ENCODE peak calls at places on chromosomes 2 and 18, in four cellular contexts. W is spleen, B is stomach, G is gastrocnemius medialis. J is an unnamed sample.

GRCh38 chr18:63887424-63887823 is at the start of gene SERPINB2:
- DNase-seq in W (no peak), B (no peak), G (no peak), J (no peak)

GRCh38 chr18:25080988-25081387 is 271.0 kb downstream of the ZNF521 start:
- DNase-seq in W (no peak), B (no peak), G (no peak), J (no peak)

GRCh38 chr2:168194784-168195522 is 52.4 kb downstream of the STK39 start:
- DNase-seq in W (peak; percentile 79), B (no peak), G (no peak), J (no peak)

GRCh38 chr2:204849887-204850286 is 304.6 kb downstream of the PARD3B start:
- DNase-seq in W (no peak), B (no peak), G (no peak), J (no peak)

GRCh38 chr2:28610583-28611201 is 114.8 kb downstream of the PLB1 start:
- DNase-seq in W (peak; percentile 47), B (peak; percentile 56), G (peak; percentile 84), J (peak; percentile 50)

GRCh38 chr2:118718921-118719320 is 128.5 kb downstream of the EN1 start:
- DNase-seq in W (no peak), B (no peak), G (no peak), J (no peak)

GRCh38 chr2:97712693-97713295 is 582 bp upstream of the ZAP70 start:
- DNase-seq in W (peak; percentile 75), B (no peak), G (no peak), J (no peak)

GRCh38 chr2:188269004-188269403 is 22.7 kb upstream of the GULP1 start:
- DNase-seq in W (no peak), B (no peak), G (no peak), J (no peak)

GRCh38 chr2:152790883-152791282 is 72.5 kb downstream of the ARL6IP6 start:
- DNase-seq in W (no peak), B (no peak), G (no peak), J (no peak)

GRCh38 chr18:76568726-76569125 is 73.7 kb upstream of the ZNF516 start:
- DNase-seq in W (no peak), B (no peak), G (no peak), J (no peak)

GRCh38 chr18:74951165-74951760 is 257.7 kb downstream of the PTGR3 start:
- DNase-seq in W (no peak), B (peak; percentile 81), G (no peak), J (peak; percentile 45)

GRCh38 chr2:196217116-196217515 is 45.7 kb upstream of the STK17B start:
- DNase-seq in W (no peak), B (no peak), G (no peak), J (no peak)

GRCh38 chr2:28437142-28437835 is 44.6 kb downstream of the FOSL2 start:
- DNase-seq in W (peak; percentile 65), B (no peak), G (peak; percentile 57), J (peak; percentile 88)

GRCh38 chr18:76847926-76848325 is 25.6 kb downstream of the ZNF236 start:
- DNase-seq in W (no peak), B (no peak), G (no peak), J (no peak)

GRCh38 chr2:196851068-196851467 is 41.9 kb upstream of the C2orf66 start:
- DNase-seq in W (no peak), B (no peak), G (no peak), J (no peak)

GRCh38 chr2:10584242-10584753 is 105.5 kb downstream of the NOL10 start:
- DNase-seq in W (no peak), B (no peak), G (no peak), J (no peak)

GRCh38 chr2:137202310-137202709 is 437.0 kb downstream of the THSD7B start:
- DNase-seq in W (no peak), B (no peak), G (no peak), J (no peak)

GRCh38 chr2:225725726-225726125 is 326.2 kb downstream of the NYAP2 start:
- DNase-seq in W (no peak), B (no peak), G (no peak), J (no peak)

GRCh38 chr2:226742346-226742745 is 57.3 kb downstream of the IRS1 start:
- DNase-seq in W (no peak), B (peak; percentile 42), G (peak; percentile 81), J (no peak)

GRCh38 chr2:216211141-216211540 is 102.0 kb downstream of the XRCC5 start:
- DNase-seq in W (no peak), B (no peak), G (no peak), J (no peak)

GRCh38 chr2:145906356-145906755 is 1386.4 kb upstream of the ZEB2 start:
- DNase-seq in W (no peak), B (no peak), G (no peak), J (no peak)

GRCh38 chr2:145909781-145910180 is 1389.9 kb upstream of the ZEB2 start:
- DNase-seq in W (no peak), B (no peak), G (no peak), J (no peak)

GRCh38 chr2:145909175-145909574 is 1389.3 kb upstream of the ZEB2 start:
- DNase-seq in W (no peak), B (no peak), G (no peak), J (no peak)

GRCh38 chr2:145914716-145915115 is 1394.8 kb upstream of the ZEB2 start:
- DNase-seq in W (no peak), B (no peak), G (no peak), J (no peak)

GRCh38 chr2:145910416-145910815 is 1390.5 kb upstream of the ZEB2 start:
- DNase-seq in W (no peak), B (no peak), G (no peak), J (no peak)
- H3K4me3 ChIP-seq in W (no peak overlapping the region), B (no peak overlapping the region), G (no peak overlapping the region), J (no peak overlapping the region)

GRCh38 chr18:3183103-3183717 is 36.6 kb downstream of the MYOM1 start:
- DNase-seq in W (no peak), B (no peak), G (no peak), J (no peak)

GRCh38 chr18:3180325-3180724 is 39.4 kb downstream of the MYOM1 start:
- DNase-seq in W (no peak), B (no peak), G (no peak), J (no peak)

GRCh38 chr18:3175195-3175758 is 44.5 kb downstream of the MYOM1 start:
- DNase-seq in W (no peak), B (no peak), G (no peak), J (no peak)

GRCh38 chr18:3179430-3180089 is 40.2 kb downstream of the MYOM1 start:
- DNase-seq in W (no peak), B (no peak), G (no peak), J (no peak)

GRCh38 chr18:3177902-3178687 is 41.7 kb downstream of the MYOM1 start:
- DNase-seq in W (peak; percentile 85), B (peak; percentile 57), G (peak; percentile 43), J (peak; percentile 63)
- TF ChIP-seq POLR2A in W (no peak), B (no peak), G (no peak), J (peak; percentile 29)

DNA sequence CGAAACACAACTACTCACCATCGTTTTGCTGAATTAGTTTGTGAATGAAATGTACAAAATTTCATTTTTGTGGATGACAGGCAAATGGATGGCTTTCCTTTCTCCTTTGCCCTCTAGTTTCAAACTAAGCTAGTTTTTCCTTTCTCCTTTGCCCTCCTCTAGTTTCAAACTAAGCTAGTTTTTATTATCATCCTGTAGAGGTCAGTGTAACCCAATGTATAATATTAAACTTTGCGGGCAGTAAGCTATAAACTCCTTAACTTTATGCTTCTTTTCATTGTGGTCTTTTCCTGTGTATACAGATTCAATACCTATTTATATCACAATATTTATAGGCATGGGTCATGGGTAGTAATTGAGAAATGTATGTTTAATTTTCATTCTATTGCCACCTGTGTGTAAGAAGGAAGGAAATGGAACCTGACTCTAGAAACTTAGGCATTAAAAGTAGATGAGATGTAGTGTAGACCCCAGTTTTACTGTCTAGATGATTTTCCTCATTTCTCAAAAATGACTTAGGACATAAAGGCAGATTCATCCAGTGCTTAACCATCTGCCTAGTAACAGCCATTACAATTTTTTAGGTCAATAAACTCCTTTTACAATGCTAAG is 58.1 kb downstream of the MAP3K19 start:
- DNase-seq in W (no peak), B (no peak), G (no peak), J (no peak)
- TF ChIP-seq CTCF in W (no peak), B (peak; percentile 39), G (peak; percentile 42), J (peak; percentile 29)

GRCh38 chr2:218576854-218577253 is 8.2 kb downstream of the CNOT9 start:
- DNase-seq in W (no peak), B (no peak), G (no peak), J (no peak)

GRCh38 chr2:218583983-218584850 is 15.6 kb downstream of the CNOT9 start:
- DNase-seq in W (no peak), B (no peak), G (no peak), J (no peak)

GRCh38 chr2:218582085-218582484 is 13.4 kb downstream of the CNOT9 start:
- DNase-seq in W (no peak), B (no peak), G (no peak), J (no peak)

GRCh38 chr2:218577482-218578220 is 9.0 kb downstream of the CNOT9 start:
- DNase-seq in W (no peak), B (no peak), G (peak; percentile 39), J (no peak)

DNA sequence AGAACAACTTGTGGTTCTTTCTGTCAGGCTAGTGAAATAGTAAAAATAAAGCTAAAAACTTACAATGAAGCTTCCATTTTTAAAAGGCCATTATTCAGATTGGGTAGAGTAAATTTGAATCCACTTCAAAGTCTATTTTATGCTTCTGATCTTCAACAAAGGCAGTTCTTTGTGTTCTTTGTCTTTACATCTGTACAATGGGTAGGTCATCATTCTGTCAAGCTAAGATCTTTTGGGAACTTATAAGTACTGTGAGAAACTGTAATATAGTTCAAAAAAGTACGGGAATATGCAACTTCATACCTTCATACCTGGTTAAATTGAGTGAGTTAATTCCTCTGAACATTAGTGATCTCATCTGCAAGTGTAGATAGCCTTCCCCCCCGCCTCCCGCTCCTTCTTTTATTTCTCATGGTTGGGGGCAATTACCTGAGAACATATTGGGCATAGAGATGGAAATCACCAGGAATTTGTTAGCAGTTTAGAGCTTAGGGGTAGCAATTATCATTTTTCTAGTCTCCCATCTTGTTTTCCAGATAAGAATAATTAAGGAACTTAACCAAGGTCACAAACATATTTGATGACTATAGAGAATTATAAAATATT is 9.7 kb downstream of the CNOT9 start:
- DNase-seq in W (no peak), B (no peak), G (no peak), J (no peak)
- H3K4me3 ChIP-seq in W (no peak overlapping the region), B (no peak overlapping the region), G (no peak overlapping the region), J (no peak overlapping the region)

DNA sequence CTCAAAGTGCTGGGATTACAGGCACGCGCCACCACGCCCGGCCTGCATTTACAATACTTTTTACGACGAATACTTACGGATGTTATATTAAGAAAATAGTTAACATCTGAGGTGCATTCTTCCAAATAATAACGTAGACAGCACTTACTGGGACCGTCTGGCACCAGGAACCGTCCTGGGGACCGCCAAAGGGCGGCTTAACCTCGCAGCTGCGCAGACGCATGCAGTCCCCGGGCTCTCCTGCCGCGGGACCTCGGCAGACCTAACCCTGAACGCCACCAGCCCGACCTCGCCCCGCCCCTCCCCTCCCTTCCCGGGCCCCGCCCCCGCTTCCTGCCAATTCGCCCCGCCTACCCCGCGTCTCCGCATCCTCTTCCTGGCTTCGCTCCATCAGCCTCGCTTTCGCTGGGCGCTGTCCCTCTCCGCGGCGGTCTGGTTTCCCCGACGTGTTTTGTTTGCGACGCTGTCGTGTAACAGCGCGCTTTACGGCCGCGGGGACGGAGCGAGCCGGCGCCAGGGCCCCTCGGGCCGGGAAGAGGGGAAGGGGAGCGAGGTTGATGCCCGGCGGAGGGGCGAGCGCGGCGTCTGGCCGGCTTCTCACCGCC is at the start of gene CNOT11:
- DNase-seq in W (peak; percentile 99), B (peak; percentile 100), G (peak; percentile 99), J (peak; percentile 100)
- TF ChIP-seq POLR2A in W (peak; percentile 58), B (no peak), G (peak; percentile 80), J (peak; percentile 88)

J was measured in transverse colon.